ENCODE peak calls at places on chromosomes 16 and 17, in four cellular contexts. One of them, this sample, is unnamed.

GRCh38 chr16:58299757-58300349 is 5.0 kb upstream of the PRSS54 start:
- DNase-seq in epithelial cell of esophagus: peak
- DNase-seq in lower leg skin: no peak
- DNase-seq in fibroblast of lung: peak
- DNase-seq in this sample: no peak

GRCh38 chr16:65534121-65534528 is 412.3 kb upstream of the CDH11 start:
- DNase-seq in epithelial cell of esophagus: peak
- DNase-seq in lower leg skin: no peak
- DNase-seq in fibroblast of lung: peak
- DNase-seq in this sample: no peak

GRCh38 chr17:41615454-41615853 is 2.9 kb upstream of the KRT16 start:
- DNase-seq in epithelial cell of esophagus: peak
- DNase-seq in lower leg skin: no peak
- DNase-seq in fibroblast of lung: peak
- DNase-seq in this sample: no peak

GRCh38 chr17:51500454-51500853 is 240.1 kb downstream of the UTP18 start:
- DNase-seq in epithelial cell of esophagus: no peak
- DNase-seq in lower leg skin: no peak
- DNase-seq in fibroblast of lung: no peak
- DNase-seq in this sample: no peak

GRCh38 chr16:73095142-73095791 is 47.3 kb upstream of the ZFHX3 start:
- DNase-seq in epithelial cell of esophagus: peak
- DNase-seq in lower leg skin: no peak
- DNase-seq in fibroblast of lung: no peak
- DNase-seq in this sample: no peak

GRCh38 chr17:6831662-6832263 is at the start of gene TEKT1:
- DNase-seq in epithelial cell of esophagus: peak
- DNase-seq in lower leg skin: peak
- DNase-seq in fibroblast of lung: peak
- DNase-seq in this sample: no peak

GRCh38 chr17:42608692-42609181 is 437 bp downstream of the RETREG3 start:
- DNase-seq in epithelial cell of esophagus: peak
- DNase-seq in lower leg skin: no peak
- DNase-seq in fibroblast of lung: no peak
- DNase-seq in this sample: no peak

GRCh38 chr17:49224198-49224996 is 6.2 kb downstream of the PHOSPHO1 start:
- DNase-seq in epithelial cell of esophagus: peak
- DNase-seq in lower leg skin: no peak
- DNase-seq in fibroblast of lung: no peak
- DNase-seq in this sample: no peak

GRCh38 chr16:76535-77272 is 1.3 kb upstream of the MPG start:
- DNase-seq in epithelial cell of esophagus: peak
- DNase-seq in lower leg skin: peak
- DNase-seq in fibroblast of lung: peak
- DNase-seq in this sample: no peak

GRCh38 chr17:258045-258734 is 76.7 kb upstream of the DOC2B start:
- DNase-seq in epithelial cell of esophagus: no peak
- DNase-seq in lower leg skin: no peak
- DNase-seq in fibroblast of lung: no peak
- DNase-seq in this sample: peak

GRCh38 chr16:56608876-56609462 is 585 bp downstream of the MT2A start:
- DNase-seq in epithelial cell of esophagus: no peak
- DNase-seq in lower leg skin: no peak
- DNase-seq in fibroblast of lung: no peak
- DNase-seq in this sample: no peak

GRCh38 chr17:78227455-78227916 is 3.9 kb upstream of the TMEM235 start:
- DNase-seq in epithelial cell of esophagus: no peak
- DNase-seq in lower leg skin: no peak
- DNase-seq in fibroblast of lung: peak
- DNase-seq in this sample: no peak

GRCh38 chr17:35051579-35052239 is 11.8 kb downstream of the RFFL start:
- DNase-seq in epithelial cell of esophagus: no peak
- DNase-seq in lower leg skin: no peak
- DNase-seq in fibroblast of lung: peak
- DNase-seq in this sample: no peak

GRCh38 chr17:63675607-63676539 is 24.1 kb downstream of the LIMD2 start:
- DNase-seq in epithelial cell of esophagus: peak
- DNase-seq in lower leg skin: peak
- DNase-seq in fibroblast of lung: peak
- DNase-seq in this sample: no peak

GRCh38 chr16:79191933-79192332 is 408.6 kb downstream of the MAF start:
- DNase-seq in epithelial cell of esophagus: no peak
- DNase-seq in lower leg skin: no peak
- DNase-seq in fibroblast of lung: peak
- DNase-seq in this sample: no peak

GRCh38 chr17:77786740-77787505 is 171.6 kb upstream of the TNRC6C start:
- DNase-seq in epithelial cell of esophagus: no peak
- DNase-seq in lower leg skin: no peak
- DNase-seq in fibroblast of lung: peak
- DNase-seq in this sample: no peak

GRCh38 chr16:8872967-8873865 is 4.4 kb upstream of the CARHSP1 start:
- DNase-seq in epithelial cell of esophagus: no peak
- DNase-seq in lower leg skin: no peak
- DNase-seq in fibroblast of lung: no peak
- DNase-seq in this sample: no peak
- TF ChIP-seq CTCF in epithelial cell of esophagus: peak
- TF ChIP-seq CTCF in lower leg skin: no peak
- TF ChIP-seq CTCF in fibroblast of lung: no peak
- TF ChIP-seq CTCF in this sample: peak

GRCh38 chr16:4981473-4981872 is 23.3 kb downstream of the SEC14L5 start:
- DNase-seq in epithelial cell of esophagus: no peak
- DNase-seq in lower leg skin: no peak
- DNase-seq in fibroblast of lung: no peak
- DNase-seq in this sample: no peak

GRCh38 chr16:4987580-4988374 is 29.6 kb downstream of the SEC14L5 start:
- DNase-seq in epithelial cell of esophagus: no peak
- DNase-seq in lower leg skin: no peak
- DNase-seq in fibroblast of lung: no peak
- DNase-seq in this sample: no peak

GRCh38 chr16:4987250-4987579 is 29.1 kb downstream of the SEC14L5 start:
- DNase-seq in epithelial cell of esophagus: no peak
- DNase-seq in lower leg skin: no peak
- DNase-seq in fibroblast of lung: no peak
- DNase-seq in this sample: no peak

GRCh38 chr16:4982056-4982867 is 24.1 kb downstream of the SEC14L5 start:
- DNase-seq in epithelial cell of esophagus: no peak
- DNase-seq in lower leg skin: no peak
- DNase-seq in fibroblast of lung: no peak
- DNase-seq in this sample: no peak

DNA sequence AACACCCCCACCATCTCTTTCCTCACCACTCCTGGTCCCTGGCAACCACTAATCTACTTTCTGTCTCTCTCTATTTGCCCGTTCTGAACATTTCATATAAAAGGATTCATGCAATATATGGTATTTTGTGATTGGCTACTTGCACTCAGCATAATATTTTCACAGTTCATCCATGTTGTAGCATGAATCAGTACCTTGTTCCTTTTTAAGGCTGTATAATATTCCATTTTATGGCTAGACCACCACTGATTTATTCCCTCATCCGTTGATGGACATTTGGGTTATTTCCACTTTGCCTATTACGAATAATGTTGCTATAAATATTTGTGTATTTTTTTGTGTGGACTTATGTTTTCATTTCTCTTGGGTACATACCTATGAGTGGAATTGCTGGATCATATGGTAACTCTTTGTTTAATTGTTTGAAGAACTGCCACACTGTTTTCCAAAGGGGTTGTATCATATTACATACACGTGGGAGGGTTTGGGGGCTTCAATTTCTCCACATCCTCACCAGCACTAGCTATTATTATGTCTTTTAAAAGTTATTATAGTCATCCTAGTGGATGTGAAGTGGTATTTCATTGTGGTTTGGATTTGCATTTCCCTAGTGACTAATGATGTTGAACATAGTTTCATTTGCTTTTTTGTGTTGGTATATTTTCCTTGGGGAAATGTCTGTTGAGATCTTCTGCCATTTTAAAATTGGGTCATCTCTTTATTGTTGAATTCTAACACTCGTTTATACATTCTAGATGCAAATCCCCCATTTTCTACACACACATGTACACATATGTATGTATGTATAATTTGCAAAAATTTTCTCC is 26.3 kb downstream of the SEC14L5 start:
- DNase-seq in epithelial cell of esophagus: no peak
- DNase-seq in lower leg skin: no peak
- DNase-seq in fibroblast of lung: peak
- DNase-seq in this sample: no peak
- TF ChIP-seq CTCF in epithelial cell of esophagus: no peak
- TF ChIP-seq CTCF in lower leg skin: no peak
- TF ChIP-seq CTCF in fibroblast of lung: no peak
- TF ChIP-seq CTCF in this sample: no peak

GRCh38 chr17:28033972-28034714 is 8.3 kb upstream of the NLK start:
- DNase-seq in epithelial cell of esophagus: peak
- DNase-seq in lower leg skin: no peak
- DNase-seq in fibroblast of lung: peak
- DNase-seq in this sample: no peak
- TF ChIP-seq CTCF in epithelial cell of esophagus: no peak
- TF ChIP-seq CTCF in lower leg skin: no peak
- TF ChIP-seq CTCF in fibroblast of lung: no peak
- TF ChIP-seq CTCF in this sample: no peak

GRCh38 chr17:47620503-47621245 is 29.0 kb upstream of the KPNB1 start:
- DNase-seq in epithelial cell of esophagus: peak
- DNase-seq in lower leg skin: no peak
- DNase-seq in fibroblast of lung: no peak
- DNase-seq in this sample: no peak

GRCh38 chr17:47615766-47616424 is 33.8 kb upstream of the KPNB1 start:
- DNase-seq in epithelial cell of esophagus: peak
- DNase-seq in lower leg skin: no peak
- DNase-seq in fibroblast of lung: peak
- DNase-seq in this sample: no peak

GRCh38 chr17:47621293-47622178 is 28.2 kb upstream of the KPNB1 start:
- DNase-seq in epithelial cell of esophagus: peak
- DNase-seq in lower leg skin: no peak
- DNase-seq in fibroblast of lung: peak
- DNase-seq in this sample: peak

GRCh38 chr17:47622179-47622549 is 27.6 kb upstream of the KPNB1 start:
- DNase-seq in epithelial cell of esophagus: no peak
- DNase-seq in lower leg skin: no peak
- DNase-seq in fibroblast of lung: peak
- DNase-seq in this sample: no peak

GRCh38 chr17:47618416-47618815 is 31.3 kb upstream of the KPNB1 start:
- DNase-seq in epithelial cell of esophagus: no peak
- DNase-seq in lower leg skin: no peak
- DNase-seq in fibroblast of lung: no peak
- DNase-seq in this sample: no peak
- TF ChIP-seq CTCF in epithelial cell of esophagus: peak
- TF ChIP-seq CTCF in lower leg skin: no peak
- TF ChIP-seq CTCF in fibroblast of lung: peak
- TF ChIP-seq CTCF in this sample: peak

DNA sequence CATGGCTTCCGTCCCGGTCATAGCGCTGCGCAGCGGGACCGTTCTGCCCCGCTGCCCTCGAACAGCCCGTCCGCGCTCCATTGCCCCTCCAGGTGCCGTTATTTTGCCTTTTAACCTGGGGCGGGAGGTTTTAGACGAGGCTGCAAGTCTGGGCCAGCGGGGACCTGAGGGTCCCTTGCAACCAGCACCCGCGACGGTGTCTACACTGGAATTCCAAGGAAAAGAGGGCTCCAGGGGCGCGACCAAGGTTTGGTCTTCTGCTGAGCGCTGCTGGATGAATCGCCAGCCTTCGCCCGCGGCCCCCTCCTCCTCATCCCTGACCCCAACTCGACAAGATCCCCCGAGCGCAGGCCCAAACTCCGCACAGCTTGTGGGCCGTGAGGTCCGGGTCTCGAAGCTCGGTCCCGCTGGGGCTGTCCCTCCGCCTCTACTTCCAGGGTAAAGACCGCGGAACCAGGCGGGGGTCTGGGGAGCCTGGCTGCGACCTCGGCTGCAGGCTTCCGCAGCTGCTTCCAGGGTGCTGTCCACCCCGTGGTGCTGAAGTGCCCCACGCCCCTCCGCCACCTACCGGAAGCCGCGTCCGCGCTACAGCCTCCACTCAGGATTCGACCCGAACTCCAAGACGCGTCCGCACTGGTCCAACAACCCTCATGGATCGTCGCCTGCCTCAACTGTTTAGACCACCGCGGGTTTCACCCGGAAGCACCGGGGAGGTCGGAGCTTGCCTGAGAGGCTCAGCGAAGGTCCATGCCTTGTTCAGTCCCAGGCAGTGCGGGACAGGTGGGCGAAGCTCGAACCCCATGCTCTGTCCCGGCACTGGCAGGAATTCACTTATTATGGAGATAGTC is 10.1 kb upstream of the CA4 start:
- DNase-seq in epithelial cell of esophagus: peak
- DNase-seq in lower leg skin: peak
- DNase-seq in fibroblast of lung: peak
- DNase-seq in this sample: peak
- TF ChIP-seq CTCF in epithelial cell of esophagus: peak
- TF ChIP-seq CTCF in lower leg skin: no peak
- TF ChIP-seq CTCF in fibroblast of lung: peak
- TF ChIP-seq CTCF in this sample: peak

GRCh38 chr17:55549140-55549539 is 37.9 kb upstream of the SMIM36 start:
- DNase-seq in epithelial cell of esophagus: peak
- DNase-seq in lower leg skin: no peak
- DNase-seq in fibroblast of lung: no peak
- DNase-seq in this sample: no peak
- TF ChIP-seq CTCF in epithelial cell of esophagus: no peak
- TF ChIP-seq CTCF in lower leg skin: no peak
- TF ChIP-seq CTCF in fibroblast of lung: peak
- TF ChIP-seq CTCF in this sample: peak